ENCODE peak calls at places on chromosomes 2 and 18, in nine cellular contexts. One of them, this sample, is unnamed.

GRCh38 chr18:5601188-5601624 is 57.4 kb upstream of the EPB41L3 start:
- DNase-seq in GM23338: no peak
- DNase-seq in hepatocyte: peak; percentile 69
- DNase-seq in heart right ventricle: no peak
- DNase-seq in OCI-LY7: no peak
- DNase-seq in left lung: no peak
- DNase-seq in aorta: no peak
- DNase-seq in fibroblast of lung: no peak
- DNase-seq in IMR-90: no peak
- DNase-seq in this sample: no peak

GRCh38 chr2:44844651-44845270 is 96.7 kb upstream of the SIX3 start:
- DNase-seq in left lung: no peak
- DNase-seq in OCI-LY7: no peak
- DNase-seq in hepatocyte: no peak
- DNase-seq in GM23338: no peak
- DNase-seq in heart right ventricle: no peak
- DNase-seq in fibroblast of lung: no peak
- DNase-seq in IMR-90: no peak
- DNase-seq in aorta: no peak
- DNase-seq in this sample: no peak

GRCh38 chr2:182077451-182078142 is 91.9 kb downstream of the PPP1R1C start:
- DNase-seq in GM23338: peak; percentile 83
- DNase-seq in hepatocyte: peak; percentile 87
- DNase-seq in OCI-LY7: peak; percentile 64
- DNase-seq in fibroblast of lung: peak; percentile 97
- DNase-seq in aorta: no peak
- DNase-seq in heart right ventricle: no peak
- DNase-seq in left lung: no peak
- DNase-seq in IMR-90: peak; percentile 95
- DNase-seq in this sample: peak; percentile 52

GRCh38 chr18:73136134-73136533 is 268.3 kb upstream of the NETO1 start:
- DNase-seq in GM23338: peak; percentile 60
- DNase-seq in OCI-LY7: no peak
- DNase-seq in heart right ventricle: no peak
- DNase-seq in fibroblast of lung: no peak
- DNase-seq in IMR-90: no peak
- DNase-seq in aorta: no peak
- DNase-seq in hepatocyte: peak; percentile 8
- DNase-seq in left lung: no peak
- DNase-seq in this sample: no peak

GRCh38 chr18:68925268-68925667 is 127.4 kb downstream of the CCDC102B start:
- DNase-seq in IMR-90: no peak
- DNase-seq in left lung: no peak
- DNase-seq in fibroblast of lung: peak; percentile 12
- DNase-seq in heart right ventricle: no peak
- DNase-seq in hepatocyte: peak; percentile 22
- DNase-seq in aorta: no peak
- DNase-seq in OCI-LY7: no peak
- DNase-seq in GM23338: peak; percentile 60
- DNase-seq in this sample: no peak

GRCh38 chr2:106882658-106883057 is 3.3 kb downstream of the ST6GAL2 start:
- DNase-seq in IMR-90: no peak
- DNase-seq in heart right ventricle: no peak
- DNase-seq in fibroblast of lung: no peak
- DNase-seq in hepatocyte: peak; percentile 12
- DNase-seq in left lung: no peak
- DNase-seq in aorta: no peak
- DNase-seq in OCI-LY7: no peak
- DNase-seq in GM23338: no peak
- DNase-seq in this sample: peak; percentile 74

GRCh38 chr18:32072321-32072720 is 19.4 kb upstream of the RNF138 start:
- DNase-seq in GM23338: peak; percentile 16
- DNase-seq in IMR-90: no peak
- DNase-seq in left lung: no peak
- DNase-seq in fibroblast of lung: no peak
- DNase-seq in hepatocyte: no peak
- DNase-seq in heart right ventricle: no peak
- DNase-seq in aorta: no peak
- DNase-seq in OCI-LY7: peak; percentile 13
- DNase-seq in this sample: no peak

GRCh38 chr2:159052157-159052561 is 83.7 kb downstream of the TANC1 start:
- DNase-seq in hepatocyte: no peak
- DNase-seq in heart right ventricle: no peak
- DNase-seq in OCI-LY7: no peak
- DNase-seq in IMR-90: peak; percentile 49
- DNase-seq in left lung: no peak
- DNase-seq in GM23338: no peak
- DNase-seq in fibroblast of lung: peak; percentile 70
- DNase-seq in aorta: no peak
- DNase-seq in this sample: no peak

GRCh38 chr2:97870396-97870843 is 125.3 kb downstream of the TMEM131 start:
- DNase-seq in OCI-LY7: peak; percentile 55
- DNase-seq in hepatocyte: peak; percentile 25
- DNase-seq in GM23338: no peak
- DNase-seq in fibroblast of lung: peak; percentile 88
- DNase-seq in IMR-90: peak; percentile 89
- DNase-seq in heart right ventricle: no peak
- DNase-seq in left lung: no peak
- DNase-seq in aorta: no peak
- DNase-seq in this sample: no peak

GRCh38 chr2:31413876-31414550 is 529 bp downstream of the XDH start:
- DNase-seq in aorta: no peak
- DNase-seq in left lung: no peak
- DNase-seq in OCI-LY7: peak; percentile 32
- DNase-seq in GM23338: peak; percentile 30
- DNase-seq in hepatocyte: no peak
- DNase-seq in heart right ventricle: no peak
- DNase-seq in IMR-90: no peak
- DNase-seq in fibroblast of lung: no peak
- DNase-seq in this sample: no peak

GRCh38 chr2:216619411-216620393 is 13.5 kb upstream of the IGFBP2 start:
- DNase-seq in hepatocyte: peak; percentile 47
- DNase-seq in left lung: no peak
- DNase-seq in aorta: no peak
- DNase-seq in GM23338: no peak
- DNase-seq in fibroblast of lung: peak; percentile 77
- DNase-seq in OCI-LY7: no peak
- DNase-seq in heart right ventricle: no peak
- DNase-seq in IMR-90: peak; percentile 64
- DNase-seq in this sample: no peak

GRCh38 chr2:13681936-13682335 is 950.6 kb upstream of the LRATD1 start:
- DNase-seq in fibroblast of lung: peak; percentile 70
- DNase-seq in left lung: no peak
- DNase-seq in aorta: no peak
- DNase-seq in IMR-90: peak; percentile 42
- DNase-seq in OCI-LY7: no peak
- DNase-seq in hepatocyte: no peak
- DNase-seq in GM23338: no peak
- DNase-seq in heart right ventricle: no peak
- DNase-seq in this sample: no peak

GRCh38 chr18:56097561-56098095 is 509.6 kb upstream of the TCF4 start:
- DNase-seq in OCI-LY7: no peak
- DNase-seq in left lung: no peak
- DNase-seq in IMR-90: no peak
- DNase-seq in fibroblast of lung: no peak
- DNase-seq in GM23338: no peak
- DNase-seq in heart right ventricle: no peak
- DNase-seq in aorta: no peak
- DNase-seq in hepatocyte: no peak
- DNase-seq in this sample: no peak

GRCh38 chr2:101558740-101559508 is 84.0 kb upstream of the RFX8 start:
- DNase-seq in IMR-90: peak; percentile 91
- DNase-seq in left lung: no peak
- DNase-seq in aorta: no peak
- DNase-seq in fibroblast of lung: peak; percentile 93
- DNase-seq in heart right ventricle: no peak
- DNase-seq in GM23338: no peak
- DNase-seq in OCI-LY7: no peak
- DNase-seq in hepatocyte: peak; percentile 48
- DNase-seq in this sample: no peak

DNA sequence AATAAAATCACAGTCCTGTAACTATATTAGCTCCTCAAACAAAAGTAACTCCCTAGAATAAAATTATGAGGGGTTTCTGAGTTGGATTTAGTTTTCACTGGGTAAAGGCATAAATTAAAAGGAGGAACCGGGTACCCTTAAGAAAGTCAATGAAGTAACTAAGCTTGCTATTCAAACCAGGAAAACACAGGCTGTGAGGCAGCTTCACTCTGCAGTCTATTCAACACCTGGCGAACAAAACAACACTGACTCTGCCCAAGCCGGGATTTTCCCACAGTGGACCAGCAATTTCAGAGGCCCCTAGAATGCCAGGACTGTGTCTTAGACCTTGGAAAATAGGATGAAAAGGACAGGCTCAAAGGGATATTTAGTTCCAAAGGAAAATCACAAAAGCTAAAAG is 24.6 kb upstream of the CREB1 start:
- DNase-seq in aorta: no peak
- DNase-seq in fibroblast of lung: no peak
- DNase-seq in OCI-LY7: no peak
- DNase-seq in GM23338: peak; percentile 52
- DNase-seq in heart right ventricle: no peak
- DNase-seq in IMR-90: no peak
- DNase-seq in left lung: no peak
- DNase-seq in hepatocyte: no peak
- DNase-seq in this sample: no peak
- H3K27ac ChIP-seq in aorta: peak overlapping the region; percentile 79
- H3K27ac ChIP-seq in fibroblast of lung: peak overlapping the region; percentile 65
- H3K27ac ChIP-seq in OCI-LY7: no peak overlapping the region
- H3K27ac ChIP-seq in GM23338: peak overlapping the region; percentile 67
- H3K27ac ChIP-seq in heart right ventricle: peak overlapping the region; percentile 65
- H3K27ac ChIP-seq in IMR-90: peak overlapping the region; percentile 49
- H3K27ac ChIP-seq in left lung: no peak overlapping the region
- H3K27ac ChIP-seq in hepatocyte: peak overlapping the region; percentile 9
- H3K27ac ChIP-seq in this sample: no peak overlapping the region

GRCh38 chr2:105768176-105768575 is 23.5 kb downstream of the NCK2 start:
- DNase-seq in GM23338: no peak
- DNase-seq in OCI-LY7: no peak
- DNase-seq in left lung: no peak
- DNase-seq in aorta: no peak
- DNase-seq in heart right ventricle: no peak
- DNase-seq in fibroblast of lung: no peak
- DNase-seq in hepatocyte: no peak
- DNase-seq in IMR-90: no peak
- DNase-seq in this sample: no peak
- H3K4me1 ChIP-seq in GM23338: peaks cover 36% of the 10 kb centered on the region
- H3K4me1 ChIP-seq in OCI-LY7: peaks cover 16% of the 10 kb centered on the region
- H3K4me1 ChIP-seq in left lung: no peaks in the 10 kb centered on the region
- H3K4me1 ChIP-seq in aorta: no peaks in the 10 kb centered on the region
- H3K4me1 ChIP-seq in heart right ventricle: peaks cover 56% of the 10 kb centered on the region
- H3K4me1 ChIP-seq in fibroblast of lung: peaks cover 13% of the 10 kb centered on the region
- H3K4me1 ChIP-seq in hepatocyte: peaks cover 14% of the 10 kb centered on the region
- H3K4me1 ChIP-seq in IMR-90: peaks cover 3% of the 10 kb centered on the region
- H3K4me1 ChIP-seq in this sample: peaks cover 38% of the 10 kb centered on the region

GRCh38 chr18:24054130-24054529 is 39.6 kb downstream of the TTC39C start:
- DNase-seq in heart right ventricle: no peak
- DNase-seq in hepatocyte: no peak
- DNase-seq in fibroblast of lung: peak; percentile 69
- DNase-seq in OCI-LY7: no peak
- DNase-seq in GM23338: no peak
- DNase-seq in IMR-90: peak; percentile 47
- DNase-seq in aorta: no peak
- DNase-seq in left lung: no peak
- DNase-seq in this sample: no peak

GRCh38 chr18:24053211-24053610 is 38.7 kb downstream of the TTC39C start:
- DNase-seq in heart right ventricle: no peak
- DNase-seq in fibroblast of lung: no peak
- DNase-seq in OCI-LY7: no peak
- DNase-seq in IMR-90: no peak
- DNase-seq in left lung: no peak
- DNase-seq in GM23338: no peak
- DNase-seq in aorta: no peak
- DNase-seq in hepatocyte: no peak
- DNase-seq in this sample: no peak

GRCh38 chr18:24055878-24056277 is 41.3 kb downstream of the TTC39C start:
- DNase-seq in fibroblast of lung: no peak
- DNase-seq in aorta: no peak
- DNase-seq in hepatocyte: no peak
- DNase-seq in OCI-LY7: no peak
- DNase-seq in heart right ventricle: no peak
- DNase-seq in left lung: no peak
- DNase-seq in GM23338: no peak
- DNase-seq in IMR-90: peak; percentile 11
- DNase-seq in this sample: no peak

GRCh38 chr18:24056506-24056905 is 42.0 kb downstream of the TTC39C start:
- DNase-seq in hepatocyte: no peak
- DNase-seq in GM23338: no peak
- DNase-seq in fibroblast of lung: no peak
- DNase-seq in heart right ventricle: no peak
- DNase-seq in IMR-90: no peak
- DNase-seq in OCI-LY7: no peak
- DNase-seq in aorta: no peak
- DNase-seq in left lung: no peak
- DNase-seq in this sample: no peak

GRCh38 chr18:24055009-24055804 is 40.7 kb downstream of the TTC39C start:
- DNase-seq in IMR-90: no peak
- DNase-seq in heart right ventricle: no peak
- DNase-seq in OCI-LY7: no peak
- DNase-seq in hepatocyte: no peak
- DNase-seq in aorta: no peak
- DNase-seq in fibroblast of lung: no peak
- DNase-seq in GM23338: no peak
- DNase-seq in left lung: no peak
- DNase-seq in this sample: no peak
- H3K4me3 ChIP-seq in IMR-90: no peak overlapping the region
- H3K4me3 ChIP-seq in heart right ventricle: no peak overlapping the region
- H3K4me3 ChIP-seq in OCI-LY7: no peak overlapping the region
- H3K4me3 ChIP-seq in hepatocyte: no peak overlapping the region
- H3K4me3 ChIP-seq in aorta: no peak overlapping the region
- H3K4me3 ChIP-seq in fibroblast of lung: no peak overlapping the region
- H3K4me3 ChIP-seq in GM23338: no peak overlapping the region
- H3K4me3 ChIP-seq in left lung: no peak overlapping the region
- H3K4me3 ChIP-seq in this sample: no peak overlapping the region

GRCh38 chr2:19300961-19301360 is 57.5 kb downstream of the OSR1 start:
- DNase-seq in hepatocyte: no peak
- DNase-seq in OCI-LY7: no peak
- DNase-seq in IMR-90: peak; percentile 10
- DNase-seq in fibroblast of lung: no peak
- DNase-seq in GM23338: no peak
- DNase-seq in heart right ventricle: no peak
- DNase-seq in aorta: no peak
- DNase-seq in left lung: no peak
- DNase-seq in this sample: no peak

GRCh38 chr2:19301706-19302105 is 56.7 kb downstream of the OSR1 start:
- DNase-seq in fibroblast of lung: no peak
- DNase-seq in left lung: no peak
- DNase-seq in heart right ventricle: no peak
- DNase-seq in aorta: no peak
- DNase-seq in IMR-90: no peak
- DNase-seq in hepatocyte: no peak
- DNase-seq in OCI-LY7: no peak
- DNase-seq in GM23338: no peak
- DNase-seq in this sample: no peak

GRCh38 chr2:19295998-19296502 is 62.4 kb downstream of the OSR1 start:
- DNase-seq in OCI-LY7: no peak
- DNase-seq in aorta: no peak
- DNase-seq in fibroblast of lung: no peak
- DNase-seq in GM23338: no peak
- DNase-seq in heart right ventricle: no peak
- DNase-seq in hepatocyte: no peak
- DNase-seq in left lung: no peak
- DNase-seq in IMR-90: no peak
- DNase-seq in this sample: no peak

GRCh38 chr2:19299522-19299921 is 58.9 kb downstream of the OSR1 start:
- DNase-seq in heart right ventricle: no peak
- DNase-seq in aorta: no peak
- DNase-seq in left lung: no peak
- DNase-seq in IMR-90: peak; percentile 31
- DNase-seq in OCI-LY7: no peak
- DNase-seq in fibroblast of lung: peak; percentile 49
- DNase-seq in GM23338: no peak
- DNase-seq in hepatocyte: peak; percentile 13
- DNase-seq in this sample: no peak

GRCh38 chr2:19299032-19299431 is 59.4 kb downstream of the OSR1 start:
- DNase-seq in hepatocyte: peak; percentile 32
- DNase-seq in heart right ventricle: no peak
- DNase-seq in left lung: no peak
- DNase-seq in OCI-LY7: no peak
- DNase-seq in fibroblast of lung: peak; percentile 85
- DNase-seq in aorta: no peak
- DNase-seq in GM23338: no peak
- DNase-seq in IMR-90: peak; percentile 77
- DNase-seq in this sample: no peak
- H3K27ac ChIP-seq in hepatocyte: peak overlapping the region; percentile 7
- H3K27ac ChIP-seq in heart right ventricle: no peak overlapping the region
- H3K27ac ChIP-seq in left lung: no peak overlapping the region
- H3K27ac ChIP-seq in OCI-LY7: no peak overlapping the region
- H3K27ac ChIP-seq in fibroblast of lung: no peak overlapping the region
- H3K27ac ChIP-seq in aorta: no peak overlapping the region
- H3K27ac ChIP-seq in GM23338: no peak overlapping the region
- H3K27ac ChIP-seq in IMR-90: no peak overlapping the region
- H3K27ac ChIP-seq in this sample: no peak overlapping the region

This sample was measured in testis.